ENCODE peak calls at places on chromosomes 4 and X, in four cellular contexts. T, Y, I and Q are unnamed samples.

GRCh38 chr4:105666693-105667092 is 41.8 kb downstream of the INTS12 start:
- DNase-seq in T (no peak), Y (peak), I (peak), Q (peak)

GRCh38 chrX:23937100-23937499 is 29.3 kb downstream of the CXorf58 start:
- DNase-seq in T (no peak), Y (no peak), I (no peak), Q (no peak)

GRCh38 chr4:61070269-61070668 is 129.9 kb upstream of the ADGRL3 start:
- DNase-seq in T (no peak), Y (no peak), I (no peak), Q (no peak)

GRCh38 chrX:90883479-90883878 is 551.2 kb upstream of the PABPC5 start:
- DNase-seq in T (no peak), Y (no peak), I (no peak), Q (no peak)

GRCh38 chr4:139454646-139455045 is 725 bp downstream of the RAB33B start:
- DNase-seq in T (no peak), Y (no peak), I (no peak), Q (no peak)

GRCh38 chr4:23929248-23929647 is 39.4 kb upstream of the PPARGC1A start:
- DNase-seq in T (no peak), Y (no peak), I (no peak), Q (no peak)

GRCh38 chrX:152733261-152733975 is at the start of the genes CSAG1 and MAGEA12:
- DNase-seq in T (no peak), Y (no peak), I (no peak), Q (no peak)

GRCh38 chrX:41148553-41148952 is 63.3 kb downstream of the USP9X start:
- DNase-seq in T (no peak), Y (no peak), I (peak), Q (no peak)

GRCh38 chr4:113467581-113467980 is 294.0 kb downstream of the CAMK2D start:
- DNase-seq in T (no peak), Y (no peak), I (peak), Q (no peak)

GRCh38 chrX:136880003-136880451 is 498 bp downstream of the RBMX start:
- DNase-seq in T (peak), Y (peak), I (no peak), Q (no peak)

GRCh38 chrX:40908026-40908425 is 172.7 kb upstream of the MED14 start:
- DNase-seq in T (no peak), Y (no peak), I (peak), Q (no peak)

GRCh38 chrX:17859609-17860178 is 1.4 kb downstream of the RAI2 start:
- DNase-seq in T (no peak), Y (no peak), I (no peak), Q (no peak)

GRCh38 chr4:144750348-144750747 is 104.4 kb downstream of the HHIP start:
- DNase-seq in T (no peak), Y (no peak), I (no peak), Q (no peak)

GRCh38 chr4:144757969-144758368 is 112.0 kb downstream of the HHIP start:
- DNase-seq in T (no peak), Y (no peak), I (no peak), Q (no peak)

GRCh38 chr4:144748814-144749555 is 103.0 kb downstream of the HHIP start:
- DNase-seq in T (no peak), Y (no peak), I (no peak), Q (no peak)

GRCh38 chr4:144754562-144755410 is 108.8 kb downstream of the HHIP start:
- DNase-seq in T (no peak), Y (peak), I (peak), Q (peak)
- TF ChIP-seq CTCF in T (no peak), Y (no peak), I (peak), Q (no peak)

GRCh38 chr4:6673660-6674499 is 19.8 kb upstream of the S100P start:
- DNase-seq in T (peak), Y (peak), I (peak), Q (peak)

GRCh38 chr4:6672131-6672530 is 21.5 kb upstream of the S100P start:
- DNase-seq in T (no peak), Y (no peak), I (no peak), Q (no peak)

GRCh38 chr4:6676722-6677558 is 16.7 kb upstream of the S100P start:
- DNase-seq in T (no peak), Y (no peak), I (no peak), Q (no peak)

GRCh38 chr4:6671648-6672047 is 22.0 kb upstream of the S100P start:
- DNase-seq in T (no peak), Y (no peak), I (no peak), Q (no peak)

GRCh38 chr4:6674500-6675149 is 19.1 kb upstream of the S100P start:
- DNase-seq in T (no peak), Y (peak), I (peak), Q (peak)
- TF ChIP-seq CTCF in T (no peak), Y (peak), I (peak), Q (peak)

DNA sequence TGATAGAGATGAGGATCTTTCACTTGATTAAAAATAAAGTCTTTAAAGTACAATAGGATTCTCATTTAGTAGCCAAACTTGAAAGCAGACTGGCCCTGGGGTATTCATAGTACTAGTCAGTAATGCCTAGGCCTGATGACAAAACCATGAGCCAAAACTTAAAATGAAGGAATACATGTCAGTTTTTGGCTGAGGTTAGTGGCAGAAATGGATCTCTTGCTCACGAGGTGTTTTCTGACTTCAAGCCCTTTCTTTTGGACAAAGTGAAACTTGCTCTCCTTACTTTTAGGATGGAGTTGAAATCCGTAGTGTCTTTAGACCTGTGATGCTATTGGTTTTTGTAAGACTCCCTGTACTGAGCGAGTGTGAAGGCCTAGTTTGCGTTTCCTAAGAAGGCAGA is 157.7 kb downstream of the CCNG2 start:
- DNase-seq in T (no peak), Y (no peak), I (no peak), Q (no peak)
- TF ChIP-seq CTCF in T (no peak), Y (no peak), I (no peak), Q (no peak)

GRCh38 chr4:115274545-115274944 is 161.1 kb upstream of the NDST4 start:
- DNase-seq in T (no peak), Y (peak), I (no peak), Q (peak)

GRCh38 chr4:115279300-115279699 is 165.9 kb upstream of the NDST4 start:
- DNase-seq in T (no peak), Y (no peak), I (no peak), Q (no peak)

GRCh38 chr4:115275615-115276014 is 162.2 kb upstream of the NDST4 start:
- DNase-seq in T (no peak), Y (no peak), I (no peak), Q (no peak)

DNA sequence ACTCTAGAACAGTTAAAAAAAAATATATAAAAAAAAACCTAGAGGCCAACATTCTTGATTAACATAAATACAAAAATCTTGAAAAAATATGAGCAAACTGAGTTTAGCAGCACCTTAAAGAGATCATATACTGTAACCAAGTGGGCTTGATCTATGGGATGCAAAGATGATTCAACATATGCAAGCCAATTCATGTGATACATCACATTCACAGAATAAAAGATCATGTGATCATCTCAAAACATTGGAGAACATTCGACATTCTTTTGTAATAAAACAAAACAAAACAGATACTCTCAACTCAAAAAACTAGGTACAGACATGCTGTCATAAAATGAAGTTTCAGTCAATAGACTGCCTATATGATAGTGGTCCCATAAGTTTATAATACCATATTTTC is 165.4 kb upstream of the NDST4 start:
- DNase-seq in T (no peak), Y (no peak), I (no peak), Q (no peak)
- TF ChIP-seq CTCF in T (no peak), Y (no peak), I (no peak), Q (no peak)